ENCODE peak calls at places on chromosomes 16 and 17, in four cellular contexts. P, L, D and Q are unnamed samples. For H3K4me1, the result is how much of the 10 kb centered on the place peaks cover.

GRCh38 chr17:181213-182163 is at the start of gene DOC2B:
- DNase-seq in P (peak), L (no peak), D (peak), Q (peak)

GRCh38 chr17:62970617-62971016 is 4.6 kb downstream of the TANC2 start:
- DNase-seq in L (no peak), P (no peak), D (no peak), Q (no peak)

GRCh38 chr17:253091-253846 is 71.8 kb upstream of the DOC2B start:
- DNase-seq in D (peak), L (no peak), P (no peak), Q (no peak)

GRCh38 chr16:4176794-4177438 is 60.7 kb upstream of the ADCY9 start:
- DNase-seq in L (peak), D (peak), P (peak), Q (peak)

GRCh38 chr17:79628861-79629547 is 18.2 kb upstream of the RBFOX3 start:
- DNase-seq in D (no peak), L (no peak), P (no peak), Q (no peak)

GRCh38 chr17:1182831-1183578 is 3.2 kb upstream of the ABR start:
- DNase-seq in P (no peak), D (no peak), L (no peak), Q (no peak)

GRCh38 chr17:2049333-2050245 is 5.3 kb upstream of the HIC1 start:
- DNase-seq in P (peak), D (peak), L (peak), Q (peak)

GRCh38 chr17:61284174-61284573 is 115.5 kb upstream of the TBX2 start:
- DNase-seq in D (no peak), L (no peak), P (peak), Q (no peak)

GRCh38 chr17:36978810-36979584 is 30.2 kb downstream of the AATF start:
- DNase-seq in D (no peak), L (no peak), P (no peak), Q (no peak)

GRCh38 chr17:56505154-56505756 is 88.2 kb upstream of the NOG start:
- DNase-seq in L (no peak), P (peak), D (no peak), Q (peak)

GRCh38 chr17:50766222-50767023 is 895 bp downstream of the ANKRD40CL start:
- DNase-seq in D (peak), L (no peak), P (no peak), Q (peak)

GRCh38 chr17:60361889-60362288 is 30.0 kb downstream of the USP32 start:
- DNase-seq in L (no peak), D (no peak), P (no peak), Q (no peak)

GRCh38 chr17:44097110-44097810 is 26.2 kb downstream of the HDAC5 start:
- DNase-seq in P (peak), L (no peak), D (no peak), Q (no peak)

GRCh38 chr16:67236551-67237395 is 9.8 kb downstream of the TMEM208 start:
- DNase-seq in L (no peak), P (peak), D (peak), Q (peak)

GRCh38 chr17:64109400-64109799 is 20.5 kb downstream of the ERN1 start:
- DNase-seq in P (no peak), L (no peak), D (no peak), Q (no peak)

GRCh38 chr16:89084814-89085612 is 8.6 kb upstream of the ACSF3 start:
- DNase-seq in L (no peak), P (no peak), D (no peak), Q (no peak)

GRCh38 chr16:20952144-20952797 is 51.7 kb downstream of the LYRM1 start:
- DNase-seq in D (no peak), P (peak), L (no peak), Q (no peak)

GRCh38 chr17:74148901-74149596 is 54.4 kb upstream of the RPL38 start:
- DNase-seq in D (no peak), L (no peak), P (no peak), Q (no peak)

GRCh38 chr17:59002848-59003247 is 103.8 kb downstream of the TRIM37 start:
- DNase-seq in D (no peak), L (no peak), P (no peak), Q (no peak)

GRCh38 chr17:73551756-73552155 is 92.5 kb downstream of the SDK2 start:
- DNase-seq in L (no peak), P (no peak), D (no peak), Q (no peak)

GRCh38 chr16:18037051-18037450 is 299.5 kb downstream of the NPIPA8 start:
- DNase-seq in P (no peak), D (no peak), L (no peak), Q (no peak)

GRCh38 chr17:4553669-4554068 is 1.5 kb downstream of the MYBBP1A start:
- DNase-seq in P (no peak), L (no peak), D (no peak), Q (no peak)

GRCh38 chr17:80154166-80154565 is 7.2 kb upstream of the EIF4A3 start:
- DNase-seq in L (no peak), P (no peak), D (no peak), Q (no peak)

GRCh38 chr16:995087-995486 is 13.5 kb downstream of the SOX8 start:
- DNase-seq in L (no peak), D (no peak), P (no peak), Q (no peak)

DNA sequence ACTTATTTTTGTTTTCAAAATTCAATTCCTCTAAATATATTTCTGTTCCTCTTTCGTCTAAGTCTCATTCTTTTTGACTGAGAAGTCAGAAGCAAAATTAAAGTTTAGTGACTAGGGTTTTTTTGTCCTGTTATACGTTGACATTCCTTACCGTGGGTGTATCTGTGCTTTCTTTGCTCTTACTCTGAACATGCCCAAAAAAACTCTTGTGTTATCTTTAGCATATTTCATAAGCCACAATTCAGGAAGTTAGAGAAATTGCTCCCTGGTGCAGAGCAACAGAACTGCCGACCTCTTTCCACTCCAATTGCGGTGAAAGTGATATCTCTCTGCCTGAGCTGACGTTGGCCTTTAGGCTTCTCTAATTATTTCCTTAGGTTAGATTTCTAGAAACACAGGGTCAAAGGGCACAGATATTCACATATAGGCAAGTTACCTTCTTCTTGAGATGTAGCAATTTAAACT is 65.7 kb downstream of the CENPV start:
- DNase-seq in D (peak), L (no peak), P (peak), Q (peak)
- H3K4me1 ChIP-seq in D (half or more), L (under half), P (half or more), Q (under half)

GRCh38 chr16:68526143-68526781 is 12.8 kb upstream of the ZFP90 start:
- DNase-seq in D (no peak), P (no peak), L (no peak), Q (no peak)

GRCh38 chr16:68529931-68530667 is 9.0 kb upstream of the ZFP90 start:
- DNase-seq in P (peak), D (peak), L (peak), Q (peak)

GRCh38 chr16:68526782-68527145 is 12.3 kb upstream of the ZFP90 start:
- DNase-seq in D (no peak), L (no peak), P (no peak), Q (no peak)

GRCh38 chr16:68528686-68529379 is 10.3 kb upstream of the ZFP90 start:
- DNase-seq in D (peak), P (peak), L (peak), Q (peak)

GRCh38 chr16:68529608-68529930 is 9.5 kb upstream of the ZFP90 start:
- DNase-seq in P (no peak), D (no peak), L (no peak), Q (no peak)
- H3K27ac ChIP-seq in P (no peak), D (peak), L (peak), Q (no peak)

GRCh38 chr16:27245276-27246231 is 23.0 kb downstream of the NSMCE1 start:
- DNase-seq in P (peak), L (peak), D (no peak), Q (no peak)
- H3K4me1 ChIP-seq in P (half or more), L (under half), D (half or more), Q (under half)

GRCh38 chr16:75078886-75079285 is 37.7 kb downstream of the LDHD start:
- DNase-seq in D (no peak), P (no peak), L (no peak), Q (no peak)
- H3K27ac ChIP-seq in D (no peak), P (no peak), L (no peak), Q (no peak)

GRCh38 chr16:57699899-57700298 is 5.3 kb downstream of the DRC7 start:
- DNase-seq in P (no peak), L (no peak), D (no peak), Q (no peak)

GRCh38 chr16:57701759-57702371 is 7.3 kb downstream of the DRC7 start:
- DNase-seq in D (no peak), L (no peak), P (no peak), Q (no peak)

GRCh38 chr16:57699481-57699880 is 4.9 kb downstream of the DRC7 start:
- DNase-seq in L (no peak), D (no peak), P (no peak), Q (no peak)

GRCh38 chr16:57698812-57699405 is 4.3 kb downstream of the DRC7 start:
- DNase-seq in D (no peak), L (no peak), P (no peak), Q (no peak)

GRCh38 chr16:57700801-57701551 is 6.4 kb downstream of the DRC7 start:
- DNase-seq in P (no peak), L (no peak), D (no peak), Q (no peak)
- H3K4me1 ChIP-seq in P (under half), L (under half), D (under half), Q (under half)

GRCh38 chr17:31318298-31319190 is 2.9 kb downstream of the EVI2A start:
- DNase-seq in D (peak), L (peak), P (no peak), Q (peak)

GRCh38 chr17:31321481-31321880 is at the start of gene EVI2A:
- DNase-seq in L (no peak), P (peak), D (peak), Q (peak)

GRCh38 chr17:31320791-31321190 is 631 bp downstream of the EVI2A start:
- DNase-seq in L (no peak), P (no peak), D (no peak), Q (no peak)

GRCh38 chr17:31320231-31320630 is 1.2 kb downstream of the EVI2A start:
- DNase-seq in P (no peak), D (no peak), L (no peak), Q (no peak)

GRCh38 chr17:31319253-31319661 is 2.2 kb downstream of the EVI2A start:
- DNase-seq in L (no peak), D (no peak), P (no peak), Q (no peak)
- H3K27ac ChIP-seq in L (peak), D (peak), P (no peak), Q (no peak)

GRCh38 chr17:57553991-57554825 is 190.9 kb downstream of the CCDC182 start:
- DNase-seq in L (no peak), P (no peak), D (peak), Q (no peak)
- H3K4me1 ChIP-seq in L (under half), P (under half), D (under half), Q (under half)

DNA sequence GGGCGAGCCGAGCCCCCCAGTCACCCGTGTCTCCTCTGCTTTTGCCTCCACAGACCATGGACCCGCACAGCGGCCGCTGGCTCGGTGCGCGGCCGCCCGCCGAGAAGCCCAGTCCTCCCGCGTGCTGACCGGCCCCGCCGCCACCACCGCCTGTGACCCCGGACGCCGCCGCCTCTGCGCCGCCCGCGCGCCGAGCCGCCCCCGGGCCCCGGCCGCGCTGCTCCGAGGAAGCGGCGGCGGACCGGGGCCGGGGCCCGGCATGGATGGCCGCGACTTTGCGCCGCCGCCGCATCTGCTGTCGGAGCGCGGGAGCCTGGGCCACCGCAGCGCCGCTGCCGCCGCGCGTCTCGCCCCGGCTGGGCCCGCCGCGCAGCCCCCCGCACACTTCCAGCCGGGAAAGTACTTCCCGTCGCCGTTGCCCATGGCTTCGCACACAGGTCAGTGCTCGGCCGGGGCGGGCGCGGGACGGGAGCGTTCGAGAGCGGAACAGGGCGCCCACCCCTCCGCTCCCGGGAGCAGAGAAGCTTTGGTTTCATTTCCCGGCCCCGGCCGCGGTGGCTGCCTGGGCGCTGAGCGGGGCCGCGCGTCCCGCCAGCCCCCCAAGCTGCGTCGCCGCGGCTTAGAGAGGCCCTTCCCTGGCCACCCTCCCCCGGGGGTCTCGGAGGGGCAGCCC is 4.4 kb downstream of the BAHCC1 start:
- DNase-seq in D (no peak), P (peak), L (no peak), Q (no peak)
- H3K27ac ChIP-seq in D (peak), P (peak), L (peak), Q (peak)

GRCh38 chr17:39822051-39822450 is 42.1 kb downstream of the IKZF3 start:
- DNase-seq in D (no peak), L (no peak), P (no peak), Q (no peak)
- H3K4me1 ChIP-seq in D (under half), L (under half), P (under half), Q (under half)

DNA sequence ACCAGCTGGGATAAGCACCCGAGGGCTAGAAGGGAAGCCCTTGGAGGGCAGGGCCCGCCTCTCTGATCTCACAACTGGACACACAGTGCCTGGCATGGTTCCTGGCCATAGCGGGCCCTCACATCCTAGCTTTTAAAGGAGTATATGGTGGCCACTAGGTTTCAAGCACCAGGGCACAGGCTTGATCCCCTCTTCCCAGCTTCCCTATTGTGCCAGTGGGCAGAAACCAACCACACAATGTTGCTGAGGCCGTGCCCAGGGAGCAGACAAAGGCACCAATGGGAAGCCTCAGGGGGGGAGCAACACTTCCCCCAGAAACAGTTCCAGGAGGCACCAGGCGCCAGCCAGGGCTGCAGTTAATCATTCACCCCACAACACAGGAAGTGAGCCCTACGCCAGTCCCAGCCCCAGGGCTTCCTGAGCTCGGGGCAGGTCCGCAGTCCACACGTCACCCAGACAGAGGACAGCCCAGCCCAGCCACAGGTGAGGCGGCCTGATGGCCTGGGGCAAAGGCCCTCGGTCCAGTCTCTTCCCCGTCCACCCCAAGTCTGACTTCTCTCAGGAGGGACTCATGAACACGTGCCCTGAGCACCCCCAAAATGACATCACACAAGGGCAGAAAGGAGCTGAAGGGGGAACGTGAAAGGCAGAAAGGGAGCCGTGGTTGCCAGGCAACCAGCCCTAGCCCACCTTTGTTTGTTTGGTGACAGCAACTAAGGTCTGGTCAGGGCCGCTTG is 12.8 kb downstream of the SMIM5 start:
- DNase-seq in D (peak), L (peak), P (peak), Q (peak)
- H3K27ac ChIP-seq in D (peak), L (peak), P (peak), Q (peak)